ENCODE peak calls at places on chromosomes 3 and 15, in nine cellular contexts. S is OCI-LY7; W is NCI-H2171 treated with DMSO at 0.1 percent for 48 hours; J is C1 segment of cervical spinal cord; G is body of pancreas; Z is activated CD8-positive, alpha-beta memory T cell treated with anti-CD3 and anti-CD28 coated beads for 48 hours; D is M059J; M is iPS-NIHi11; V is fibroblast of pulmonary artery. L is an unnamed sample.

GRCh38 chr3:194298331-194299227 is 52.5 kb downstream of the CPN2 start:
- DNase-seq in M (no peak), G (no peak), W (no peak), Z (no peak), V (no peak), J (no peak), S (no peak), D (no peak), L (no peak)

GRCh38 chr3:41853495-41853894 is 108.4 kb downstream of the ULK4 start:
- DNase-seq in V (peak), D (no peak), J (no peak), W (no peak), Z (no peak), M (no peak), S (no peak), G (no peak), L (no peak)

GRCh38 chr3:123708531-123708930 is 123.7 kb upstream of the HACD2 start:
- DNase-seq in W (no peak), M (no peak), V (no peak), G (no peak), J (no peak), D (no peak), S (no peak), Z (no peak), L (no peak)

GRCh38 chr15:76377217-76377616 is 40.6 kb downstream of the ISL2 start:
- DNase-seq in G (no peak), Z (no peak), J (no peak), W (no peak), V (no peak), M (no peak), S (no peak), D (no peak), L (peak)

GRCh38 chr15:73915085-73915484 is 11.2 kb upstream of the LOXL1 start:
- DNase-seq in Z (no peak), S (no peak), W (no peak), J (no peak), V (no peak), D (no peak), G (no peak), M (no peak), L (no peak)

GRCh38 chr15:40264321-40265153 is 18.3 kb downstream of the ANKRD63 start:
- DNase-seq in S (no peak), Z (no peak), D (no peak), W (peak), V (no peak), M (no peak), J (no peak), G (no peak), L (no peak)

GRCh38 chr3:167870743-167871142 is 135.2 kb downstream of the SERPINI1 start:
- DNase-seq in J (no peak), D (no peak), V (no peak), G (no peak), M (no peak), Z (no peak), W (no peak), S (no peak), L (no peak)

GRCh38 chr3:143585720-143586456 is 262.4 kb downstream of the SLC9A9 start:
- DNase-seq in M (no peak), G (no peak), W (no peak), S (no peak), Z (no peak), V (peak), J (no peak), D (no peak), L (no peak)

GRCh38 chr3:187808466-187809291 is 63.4 kb upstream of the BCL6 start:
- DNase-seq in W (no peak), D (no peak), M (peak), V (no peak), J (no peak), S (peak), Z (no peak), G (no peak), L (peak)

GRCh38 chr15:25416693-25417092 is 22.1 kb downstream of the UBE3A start:
- DNase-seq in J (no peak), W (peak), V (no peak), D (peak), S (peak), G (no peak), M (no peak), Z (no peak), L (no peak)

GRCh38 chr3:141146979-141147470 is 84.6 kb upstream of the PXYLP1 start:
- DNase-seq in Z (no peak), W (no peak), G (no peak), S (no peak), J (no peak), V (no peak), D (no peak), M (no peak), L (no peak)